ENCODE peak calls at places on chromosomes 16 and 17, in eight cellular contexts. O is stomach, C is heart right ventricle, X is astrocyte of the cerebellum, N is AG10803, B is mucosa of descending colon, Q is A673, V is heart left ventricle. Z is an unnamed sample.

GRCh38 chr16:50902457-50902856 is 160.6 kb downstream of the CYLD start:
- DNase-seq in O (no peak), C (no peak), X (no peak), N (no peak), B (no peak), Q (no peak), V (no peak), Z (no peak)

GRCh38 chr16:66840883-66841282 is 3.3 kb upstream of the CA7 start:
- DNase-seq in O (peak; percentile 1), C (no peak), X (no peak), N (no peak), B (no peak), Q (no peak), V (no peak), Z (no peak)

GRCh38 chr16:23729503-23730424 is 16.7 kb upstream of the ERN2 start:
- DNase-seq in O (peak; percentile 58), C (no peak), X (no peak), N (peak; percentile 36), B (peak; percentile 76), Q (peak; percentile 79), V (no peak), Z (no peak)

GRCh38 chr16:85234310-85235235 is 122.3 kb upstream of the CIBAR2 start:
- DNase-seq in O (peak; percentile 51), C (peak; percentile 65), X (peak; percentile 49), N (peak; percentile 78), B (peak; percentile 65), Q (peak; percentile 93), V (peak; percentile 74), Z (no peak)

GRCh38 chr17:12472613-12473173 is 193.0 kb upstream of the MYOCD start:
- DNase-seq in O (no peak), C (no peak), X (no peak), N (no peak), B (no peak), Q (no peak), V (no peak), Z (no peak)

GRCh38 chr17:29162082-29162908 is 17.9 kb downstream of the MYO18A start:
- DNase-seq in O (no peak), C (no peak), X (no peak), N (no peak), B (no peak), Q (no peak), V (no peak), Z (no peak)

GRCh38 chr17:82917656-82918345 is 78.0 kb upstream of the ZNF750 start:
- DNase-seq in O (no peak), C (no peak), X (no peak), N (peak; percentile 64), B (peak; percentile 46), Q (peak; percentile 41), V (peak; percentile 26), Z (no peak)

GRCh38 chr17:61405686-61406542 is 6.3 kb downstream of the TBX2 start:
- DNase-seq in O (no peak), C (no peak), X (no peak), N (no peak), B (peak; percentile 20), Q (no peak), V (peak; percentile 24), Z (peak; percentile 30)

GRCh38 chr17:38815576-38816193 is 9.4 kb downstream of the CWC25 start:
- DNase-seq in O (no peak), C (no peak), X (peak; percentile 39), N (peak; percentile 68), B (no peak), Q (no peak), V (no peak), Z (no peak)

DNA sequence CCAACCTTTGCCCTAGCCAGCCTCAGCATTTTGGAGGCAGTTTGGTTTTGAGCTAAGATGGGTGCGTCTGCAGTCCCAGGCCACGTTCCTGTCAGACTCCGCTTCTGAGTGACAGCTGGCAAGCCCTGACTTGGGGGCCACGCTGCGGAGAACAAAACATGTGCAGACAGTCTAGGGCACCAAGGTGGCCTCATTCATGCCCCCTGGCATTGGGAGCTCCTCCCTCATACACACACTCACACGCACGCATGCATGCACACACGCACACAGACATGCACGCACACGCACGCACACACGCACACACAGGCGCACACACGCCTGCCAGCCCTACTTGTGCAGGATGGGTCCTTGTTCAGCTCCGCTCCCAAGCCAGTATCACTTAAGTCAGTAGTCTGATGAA is 69.1 kb downstream of the CCDC182 start:
- DNase-seq in O (no peak), C (no peak), X (no peak), N (no peak), B (no peak), Q (no peak), V (no peak), Z (no peak)
- TF ChIP-seq CTCF in O (no peak), C (no peak), X (no peak), N (no peak), B (no peak), Q (no peak), V (no peak), Z (no peak)

DNA sequence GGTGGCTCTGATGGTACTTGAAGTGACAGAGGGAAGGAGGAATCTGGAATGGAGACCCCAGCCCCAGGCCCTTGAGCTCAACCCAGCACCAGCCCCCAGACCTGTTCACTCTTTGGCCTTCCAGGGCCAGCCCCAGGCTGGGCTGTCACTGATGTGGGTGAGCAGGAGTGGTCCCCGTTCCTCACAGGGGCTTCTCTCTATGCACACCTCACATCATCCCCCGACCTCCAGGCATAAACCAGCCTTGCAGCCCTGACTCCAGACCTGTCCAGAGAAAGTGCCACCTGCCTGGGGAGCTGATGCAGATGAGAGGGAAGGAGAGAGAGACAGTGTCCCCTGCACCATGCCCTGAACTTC is 182.6 kb upstream of the SDK2 start:
- DNase-seq in O (no peak), C (no peak), X (no peak), N (no peak), B (no peak), Q (no peak), V (no peak), Z (no peak)
- H3K4me3 ChIP-seq in O (no peak overlapping the region), C (no peak overlapping the region), X (no peak overlapping the region), N (no peak overlapping the region), B (no peak overlapping the region), Q (no peak overlapping the region), V (no peak overlapping the region), Z (no peak overlapping the region)

GRCh38 chr17:33202011-33202410 is 91.1 kb downstream of the ASIC2 start:
- DNase-seq in O (no peak), C (no peak), X (no peak), N (no peak), B (no peak), Q (no peak), V (no peak), Z (no peak)

GRCh38 chr17:33201255-33201654 is 91.8 kb downstream of the ASIC2 start:
- DNase-seq in O (no peak), C (no peak), X (no peak), N (no peak), B (no peak), Q (peak; percentile 43), V (no peak), Z (no peak)

GRCh38 chr17:33202796-33203195 is 90.3 kb downstream of the ASIC2 start:
- DNase-seq in O (no peak), C (no peak), X (no peak), N (no peak), B (no peak), Q (no peak), V (no peak), Z (no peak)

GRCh38 chr17:33200116-33200515 is 93.0 kb downstream of the ASIC2 start:
- DNase-seq in O (no peak), C (no peak), X (no peak), N (peak; percentile 52), B (no peak), Q (peak; percentile 51), V (no peak), Z (no peak)

GRCh38 chr17:33200587-33200986 is 92.5 kb downstream of the ASIC2 start:
- DNase-seq in O (no peak), C (no peak), X (no peak), N (no peak), B (no peak), Q (peak; percentile 60), V (no peak), Z (no peak)
- TF ChIP-seq CTCF in O (no peak), C (no peak), X (peak; percentile 10), N (peak; percentile 28), B (no peak), Q (peak; percentile 38), V (no peak), Z (no peak)

GRCh38 chr16:30559690-30560089 is 1.5 kb upstream of the ZNF764 start:
- DNase-seq in O (no peak), C (no peak), X (no peak), N (no peak), B (no peak), Q (no peak), V (no peak), Z (no peak)

GRCh38 chr16:30558789-30559377 is 709 bp upstream of the ZNF764 start:
- DNase-seq in O (no peak), C (no peak), X (no peak), N (no peak), B (no peak), Q (no peak), V (no peak), Z (no peak)

GRCh38 chr16:30557950-30558788 is at the start of gene ZNF764:
- DNase-seq in O (peak; percentile 99), C (peak; percentile 99), X (peak; percentile 91), N (peak; percentile 97), B (peak; percentile 97), Q (peak; percentile 99), V (peak; percentile 99), Z (peak; percentile 98)

GRCh38 chr16:30562021-30562420 is 3.8 kb upstream of the ZNF764 start:
- DNase-seq in O (no peak), C (no peak), X (no peak), N (no peak), B (peak; percentile 79), Q (no peak), V (no peak), Z (peak; percentile 36)

DNA sequence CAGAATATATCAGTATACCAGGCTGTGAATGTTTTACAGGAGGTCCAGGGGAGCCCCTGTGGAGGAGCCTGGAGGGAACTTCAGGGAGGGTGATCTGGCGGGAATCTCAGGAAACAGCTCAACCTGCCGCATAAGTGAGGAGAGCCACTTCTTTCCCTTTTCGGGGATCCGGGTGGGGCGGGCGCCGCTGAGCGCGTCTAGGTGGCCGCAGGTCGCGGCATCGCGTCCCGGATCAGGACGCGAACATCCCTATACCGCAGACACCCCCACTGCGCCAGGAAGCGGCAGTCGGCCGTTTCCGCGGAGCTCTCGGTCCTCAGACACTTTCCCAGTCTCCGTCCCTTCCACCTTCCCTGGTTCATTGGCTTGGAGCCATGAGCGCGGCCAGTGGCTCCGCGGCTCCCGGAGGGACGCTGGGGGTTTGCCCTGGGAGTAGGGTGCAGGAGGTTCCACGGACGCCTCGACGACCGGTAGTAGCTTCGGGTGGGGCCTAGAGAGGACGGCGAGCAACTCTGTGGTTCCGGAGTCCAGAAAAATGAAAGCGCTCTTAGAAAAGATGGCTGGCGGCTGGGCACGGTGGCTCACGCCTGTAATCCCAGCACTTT is 3.1 kb upstream of the ZNF764 start:
- DNase-seq in O (peak; percentile 39), C (peak; percentile 43), X (no peak), N (no peak), B (peak; percentile 69), Q (no peak), V (peak; percentile 60), Z (peak; percentile 87)
- H3K4me3 ChIP-seq in O (peak overlapping the region; percentile 51), C (peak overlapping the region; percentile 65), X (no peak overlapping the region), N (peak overlapping the region; percentile 43), B (no peak overlapping the region), Q (no peak overlapping the region), V (peak overlapping the region; percentile 53), Z (peak overlapping the region; percentile 28)

DNA sequence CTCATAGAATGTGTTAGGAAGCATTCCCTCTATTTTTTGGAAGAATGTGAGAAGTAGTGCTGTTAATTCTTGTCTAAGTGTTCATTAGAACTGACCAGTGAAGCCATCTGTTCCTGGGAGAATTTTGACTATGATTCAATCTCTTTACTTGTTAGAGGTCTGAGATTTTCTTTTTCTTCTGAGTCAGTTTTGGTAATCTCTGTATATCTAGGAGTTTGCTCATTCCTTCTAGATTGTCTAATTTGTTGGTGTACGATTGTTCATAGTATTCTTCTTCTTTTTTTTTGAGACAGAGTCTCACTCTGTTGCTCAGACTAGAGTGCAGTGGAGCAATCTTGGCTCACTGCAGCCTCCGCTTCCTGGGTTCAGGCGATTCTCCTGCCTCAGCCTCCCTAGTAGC is 20.4 kb downstream of the NFATC3 start:
- DNase-seq in O (no peak), C (no peak), X (no peak), N (no peak), B (no peak), Q (no peak), V (no peak), Z (no peak)
- TF ChIP-seq CTCF in O (no peak), C (no peak), X (no peak), N (no peak), B (no peak), Q (no peak), V (no peak), Z (no peak)